ENCODE peak calls at places on chromosomes 11 and 22, in eight cellular contexts. S, L, Z, U, Y, J, I and N are unnamed samples. For H3K4me1, the result is how much of the 10 kb centered on the place peaks cover.

GRCh38 chr11:126816655-126817054 is 183.9 kb downstream of the KIRREL3 start:
- DNase-seq in S (peak), L (no peak), Z (no peak), U (no peak), Y (no peak), J (no peak), I (no peak), N (peak)

GRCh38 chr11:75160328-75160757 is 9.4 kb downstream of the SLCO2B1 start:
- DNase-seq in S (no peak), L (no peak), Z (no peak), U (no peak), Y (no peak), J (no peak), I (no peak), N (no peak)

GRCh38 chr22:29166180-29166579 is 39.5 kb upstream of the EMID1 start:
- DNase-seq in S (no peak), L (no peak), Z (no peak), U (no peak), Y (no peak), J (no peak), I (no peak), N (no peak)

GRCh38 chr11:73152861-73153483 is 10.9 kb upstream of the FCHSD2 start:
- DNase-seq in S (no peak), L (peak), Z (no peak), U (no peak), Y (no peak), J (no peak), I (no peak), N (peak)

GRCh38 chr11:17013548-17014320 is 480 bp downstream of the PLEKHA7 start:
- DNase-seq in S (peak), L (no peak), Z (peak), U (no peak), Y (no peak), J (peak), I (peak), N (no peak)

GRCh38 chr11:70477607-70478006 is 79.3 kb downstream of the CTTN start:
- DNase-seq in S (peak), L (no peak), Z (peak), U (no peak), Y (no peak), J (no peak), I (peak), N (no peak)

GRCh38 chr22:48802576-48802975 is 1025.1 kb downstream of the BRD1 start:
- DNase-seq in S (no peak), L (no peak), Z (no peak), U (no peak), Y (no peak), J (no peak), I (no peak), N (no peak)

GRCh38 chr11:30284836-30285235 is 38.1 kb upstream of the ARL14EP start:
- DNase-seq in S (no peak), L (no peak), Z (no peak), U (no peak), Y (no peak), J (no peak), I (no peak), N (no peak)

GRCh38 chr11:10318527-10318802 is 13.6 kb downstream of the ADM start:
- DNase-seq in S (no peak), L (no peak), Z (no peak), U (no peak), Y (no peak), J (no peak), I (no peak), N (no peak)

GRCh38 chr22:22881116-22882032 is 6.2 kb upstream of the IGLL5 start:
- DNase-seq in S (no peak), L (no peak), Z (no peak), U (no peak), Y (no peak), J (no peak), I (no peak), N (no peak)

GRCh38 chr11:55719608-55720160 is 53.6 kb upstream of the OR5D13 start:
- DNase-seq in S (no peak), L (no peak), Z (no peak), U (peak), Y (no peak), J (no peak), I (no peak), N (no peak)

GRCh38 chr11:105935791-105936190 is 86.2 kb downstream of the MSANTD4 start:
- DNase-seq in S (peak), L (no peak), Z (no peak), U (no peak), Y (no peak), J (no peak), I (no peak), N (peak)

GRCh38 chr11:64126796-64127195 is 39.1 kb downstream of the MACROD1 start:
- DNase-seq in S (no peak), L (no peak), Z (no peak), U (no peak), Y (no peak), J (no peak), I (no peak), N (no peak)

GRCh38 chr11:111541209-111542061 is 915 bp downstream of the LAYN start:
- DNase-seq in S (peak), L (no peak), Z (peak), U (no peak), Y (no peak), J (peak), I (peak), N (peak)

GRCh38 chr11:120525285-120526085 is 13.9 kb downstream of the GRIK4 start:
- DNase-seq in S (no peak), L (no peak), Z (no peak), U (no peak), Y (no peak), J (peak), I (no peak), N (no peak)

GRCh38 chr22:39254789-39255298 is 10.1 kb upstream of the PDGFB start:
- DNase-seq in S (peak), L (no peak), Z (no peak), U (peak), Y (peak), J (no peak), I (no peak), N (no peak)

GRCh38 chr11:46272816-46273427 is 4.5 kb upstream of the CREB3L1 start:
- DNase-seq in S (peak), L (no peak), Z (peak), U (no peak), Y (peak), J (peak), I (peak), N (peak)

GRCh38 chr22:45580703-45581381 is 78.2 kb downstream of the FBLN1 start:
- DNase-seq in S (no peak), L (no peak), Z (no peak), U (no peak), Y (no peak), J (no peak), I (no peak), N (peak)

GRCh38 chr22:29126670-29127069 is 53.8 kb downstream of the KREMEN1 start:
- DNase-seq in S (no peak), L (no peak), Z (no peak), U (no peak), Y (no peak), J (no peak), I (no peak), N (no peak)

GRCh38 chr11:130816941-130817607 is 99.2 kb downstream of the SNX19 start:
- DNase-seq in S (no peak), L (no peak), Z (no peak), U (no peak), Y (no peak), J (no peak), I (no peak), N (no peak)

GRCh38 chr11:69294621-69295078 is 695 bp downstream of the MYEOV start:
- DNase-seq in S (no peak), L (no peak), Z (no peak), U (peak), Y (no peak), J (no peak), I (no peak), N (no peak)
- H3K4me1 ChIP-seq in S (under half), L (under half), Z (under half), U (half or more), Y (half or more), J (under half), I (under half), N (under half)

DNA sequence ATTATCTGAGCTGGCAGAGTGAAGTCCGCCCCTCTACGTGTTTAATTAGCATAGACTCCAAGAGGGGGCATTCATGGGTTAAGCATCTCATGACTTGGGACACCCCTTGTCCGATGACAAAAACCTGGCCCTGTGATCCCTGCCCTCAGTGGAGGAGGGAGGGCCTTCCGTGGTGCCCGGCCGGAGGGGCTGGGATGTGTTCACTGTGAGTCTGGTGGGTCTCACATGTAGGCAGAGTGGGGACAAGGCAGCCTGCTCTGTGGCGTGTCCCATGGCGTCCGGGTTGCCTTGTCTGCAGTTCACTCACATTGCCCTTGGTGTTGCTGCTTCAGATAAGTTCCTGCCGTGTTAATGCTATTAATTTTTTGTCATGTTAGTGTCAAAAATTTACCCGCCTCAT is 49.6 kb upstream of the CCDC188 start:
- DNase-seq in S (no peak), L (no peak), Z (no peak), U (no peak), Y (no peak), J (no peak), I (no peak), N (no peak)
- H3K4me1 ChIP-seq in S (under half), L (under half), Z (under half), U (under half), Y (under half), J (under half), I (under half), N (under half)

GRCh38 chr11:85685820-85686459 is at the start of gene CCDC89:
- DNase-seq in S (peak), L (no peak), Z (peak), U (peak), Y (peak), J (peak), I (peak), N (peak)
- H3K4me1 ChIP-seq in S (under half), L (under half), Z (under half), U (under half), Y (under half), J (under half), I (under half), N (under half)

GRCh38 chr11:103875855-103876510 is 160.5 kb upstream of the DDI1 start:
- DNase-seq in S (no peak), L (no peak), Z (no peak), U (no peak), Y (no peak), J (no peak), I (no peak), N (no peak)

GRCh38 chr11:103880968-103881367 is 155.5 kb upstream of the DDI1 start:
- DNase-seq in S (no peak), L (no peak), Z (no peak), U (no peak), Y (no peak), J (no peak), I (no peak), N (no peak)

GRCh38 chr11:103877221-103877620 is 159.2 kb upstream of the DDI1 start:
- DNase-seq in S (peak), L (no peak), Z (no peak), U (peak), Y (no peak), J (no peak), I (no peak), N (no peak)

GRCh38 chr11:103881518-103882070 is 154.8 kb upstream of the DDI1 start:
- DNase-seq in S (peak), L (no peak), Z (no peak), U (no peak), Y (no peak), J (no peak), I (no peak), N (no peak)

GRCh38 chr11:103878646-103879045 is 157.8 kb upstream of the DDI1 start:
- DNase-seq in S (no peak), L (no peak), Z (no peak), U (no peak), Y (no peak), J (no peak), I (no peak), N (no peak)
- H3K4me1 ChIP-seq in S (under half), L (under half), Z (under half), U (under half), Y (under half), J (under half), I (under half), N (under half)

GRCh38 chr22:27111796-27112195 is 454.4 kb downstream of the MIAT start:
- DNase-seq in S (peak), L (no peak), Z (no peak), U (no peak), Y (no peak), J (no peak), I (no peak), N (no peak)

GRCh38 chr22:27108425-27109114 is 451.2 kb downstream of the MIAT start:
- DNase-seq in S (peak), L (no peak), Z (peak), U (peak), Y (no peak), J (no peak), I (peak), N (no peak)

GRCh38 chr22:27112273-27112672 is 454.9 kb downstream of the MIAT start:
- DNase-seq in S (no peak), L (no peak), Z (no peak), U (peak), Y (no peak), J (no peak), I (no peak), N (no peak)

GRCh38 chr22:27113211-27114030 is 456.0 kb downstream of the MIAT start:
- DNase-seq in S (peak), L (no peak), Z (peak), U (peak), Y (no peak), J (no peak), I (no peak), N (peak)

GRCh38 chr22:27110985-27111451 is 453.6 kb downstream of the MIAT start:
- DNase-seq in S (peak), L (no peak), Z (peak), U (peak), Y (no peak), J (no peak), I (no peak), N (peak)
- H3K4me1 ChIP-seq in S (under half), L (under half), Z (under half), U (half or more), Y (under half), J (under half), I (under half), N (under half)

GRCh38 chr11:27213232-27213660 is 149.8 kb downstream of the CCDC34 start:
- DNase-seq in S (peak), L (no peak), Z (no peak), U (no peak), Y (no peak), J (no peak), I (no peak), N (peak)

GRCh38 chr11:27210509-27210908 is 152.5 kb downstream of the CCDC34 start:
- DNase-seq in S (no peak), L (no peak), Z (no peak), U (no peak), Y (no peak), J (no peak), I (no peak), N (no peak)

GRCh38 chr11:27209562-27210005 is 153.4 kb downstream of the CCDC34 start:
- DNase-seq in S (peak), L (no peak), Z (peak), U (peak), Y (peak), J (no peak), I (peak), N (peak)

GRCh38 chr11:27212248-27212780 is 150.7 kb downstream of the CCDC34 start:
- DNase-seq in S (no peak), L (no peak), Z (no peak), U (no peak), Y (no peak), J (no peak), I (no peak), N (no peak)

GRCh38 chr11:27211370-27212127 is 151.5 kb downstream of the CCDC34 start:
- DNase-seq in S (no peak), L (no peak), Z (peak), U (no peak), Y (peak), J (no peak), I (no peak), N (no peak)
- H3K4me1 ChIP-seq in S (under half), L (under half), Z (under half), U (half or more), Y (under half), J (under half), I (under half), N (under half)

GRCh38 chr11:34564406-34564805 is 50.8 kb upstream of the ELF5 start:
- DNase-seq in S (peak), L (no peak), Z (no peak), U (no peak), Y (no peak), J (no peak), I (no peak), N (no peak)
- H3K4me1 ChIP-seq in S (under half), L (under half), Z (under half), U (under half), Y (under half), J (under half), I (under half), N (under half)

GRCh38 chr11:13335319-13335718 is 57.7 kb downstream of the BMAL1 start:
- DNase-seq in S (peak), L (peak), Z (peak), U (peak), Y (peak), J (no peak), I (peak), N (peak)

GRCh38 chr11:13337986-13338436 is 60.4 kb downstream of the BMAL1 start:
- DNase-seq in S (peak), L (no peak), Z (no peak), U (peak), Y (no peak), J (no peak), I (no peak), N (no peak)

GRCh38 chr11:13334068-13334785 is 56.6 kb downstream of the BMAL1 start:
- DNase-seq in S (no peak), L (no peak), Z (no peak), U (no peak), Y (no peak), J (no peak), I (no peak), N (no peak)

GRCh38 chr11:13338437-13339069 is 61.0 kb downstream of the BMAL1 start:
- DNase-seq in S (no peak), L (no peak), Z (no peak), U (peak), Y (peak), J (no peak), I (no peak), N (peak)

GRCh38 chr11:13336246-13336873 is 58.8 kb downstream of the BMAL1 start:
- DNase-seq in S (peak), L (no peak), Z (peak), U (peak), Y (no peak), J (no peak), I (no peak), N (no peak)
- H3K4me1 ChIP-seq in S (under half), L (half or more), Z (under half), U (half or more), Y (under half), J (half or more), I (half or more), N (under half)

GRCh38 chr11:65907878-65908277 is 7.7 kb upstream of the FOSL1 start:
- DNase-seq in S (no peak), L (no peak), Z (no peak), U (no peak), Y (no peak), J (no peak), I (no peak), N (no peak)
- H3K4me1 ChIP-seq in S (under half), L (under half), Z (under half), U (under half), Y (under half), J (under half), I (under half), N (under half)